ENCODE peak calls at places on chromosomes 7 and 10, in four cellular contexts. One of them, this sample, is unnamed.

GRCh38 chr7:100003711-100004661 is 11.4 kb upstream of the ZKSCAN1 start:
- DNase-seq in AG04450: no peak
- DNase-seq in fibroblast of mammary gland: no peak
- DNase-seq in astrocyte of the spinal cord: no peak
- DNase-seq in this sample: no peak

GRCh38 chr10:100346351-100346764 is 675 bp upstream of the SCD start:
- DNase-seq in AG04450: peak; percentile 27
- DNase-seq in fibroblast of mammary gland: peak; percentile 71
- DNase-seq in astrocyte of the spinal cord: peak; percentile 73
- DNase-seq in this sample: peak; percentile 71

GRCh38 chr7:82167568-82168314 is 275.8 kb downstream of the CACNA2D1 start:
- DNase-seq in AG04450: no peak
- DNase-seq in fibroblast of mammary gland: no peak
- DNase-seq in astrocyte of the spinal cord: no peak
- DNase-seq in this sample: peak; percentile 39

GRCh38 chr10:129332476-129332875 is 134.6 kb upstream of the MGMT start:
- DNase-seq in AG04450: no peak
- DNase-seq in fibroblast of mammary gland: peak; percentile 2
- DNase-seq in astrocyte of the spinal cord: no peak
- DNase-seq in this sample: no peak

GRCh38 chr10:52106895-52107294 is 207.2 kb upstream of the DKK1 start:
- DNase-seq in AG04450: no peak
- DNase-seq in fibroblast of mammary gland: peak; percentile 2
- DNase-seq in astrocyte of the spinal cord: no peak
- DNase-seq in this sample: no peak

GRCh38 chr7:35454575-35455385 is 200.9 kb upstream of the TBX20 start:
- DNase-seq in AG04450: no peak
- DNase-seq in fibroblast of mammary gland: no peak
- DNase-seq in astrocyte of the spinal cord: no peak
- DNase-seq in this sample: no peak

GRCh38 chr7:111734955-111735660 is 172.8 kb upstream of the IMMP2L start:
- DNase-seq in AG04450: no peak
- DNase-seq in fibroblast of mammary gland: no peak
- DNase-seq in astrocyte of the spinal cord: peak; percentile 17
- DNase-seq in this sample: no peak

GRCh38 chr7:37726022-37726421 is 42.5 kb downstream of the GPR141 start:
- DNase-seq in AG04450: no peak
- DNase-seq in fibroblast of mammary gland: no peak
- DNase-seq in astrocyte of the spinal cord: no peak
- DNase-seq in this sample: no peak

GRCh38 chr7:32516551-32517082 is 21.3 kb downstream of the AVL9 start:
- DNase-seq in AG04450: no peak
- DNase-seq in fibroblast of mammary gland: peak; percentile 70
- DNase-seq in astrocyte of the spinal cord: peak; percentile 62
- DNase-seq in this sample: no peak

GRCh38 chr10:71380841-71381240 is 15.9 kb upstream of the CDH23 start:
- DNase-seq in AG04450: no peak
- DNase-seq in fibroblast of mammary gland: no peak
- DNase-seq in astrocyte of the spinal cord: no peak
- DNase-seq in this sample: no peak

GRCh38 chr10:85430991-85431390 is 935.6 kb downstream of the GRID1 start:
- DNase-seq in AG04450: no peak
- DNase-seq in fibroblast of mammary gland: no peak
- DNase-seq in astrocyte of the spinal cord: peak; percentile 1
- DNase-seq in this sample: no peak

GRCh38 chr7:100894860-100895700 is 608 bp downstream of the ACHE start:
- DNase-seq in AG04450: no peak
- DNase-seq in fibroblast of mammary gland: no peak
- DNase-seq in astrocyte of the spinal cord: no peak
- DNase-seq in this sample: no peak

GRCh38 chr7:77482015-77482414 is 55.1 kb upstream of the PTPN12 start:
- DNase-seq in AG04450: no peak
- DNase-seq in fibroblast of mammary gland: no peak
- DNase-seq in astrocyte of the spinal cord: no peak
- DNase-seq in this sample: peak; percentile 28

GRCh38 chr7:15723840-15724239 is 37.4 kb upstream of the MEOX2 start:
- DNase-seq in AG04450: no peak
- DNase-seq in fibroblast of mammary gland: peak; percentile 45
- DNase-seq in astrocyte of the spinal cord: no peak
- DNase-seq in this sample: peak; percentile 39

GRCh38 chr7:7424151-7424873 is 111.4 kb downstream of the COL28A1 start:
- DNase-seq in AG04450: no peak
- DNase-seq in fibroblast of mammary gland: peak; percentile 79
- DNase-seq in astrocyte of the spinal cord: peak; percentile 75
- DNase-seq in this sample: peak; percentile 62
- TF ChIP-seq CTCF in AG04450: peak; percentile 91
- TF ChIP-seq CTCF in fibroblast of mammary gland: peak; percentile 92
- TF ChIP-seq CTCF in astrocyte of the spinal cord: peak; percentile 83
- TF ChIP-seq CTCF in this sample: peak; percentile 93

GRCh38 chr10:9608592-9608991 is 1409.1 kb upstream of the CELF2 start:
- DNase-seq in AG04450: no peak
- DNase-seq in fibroblast of mammary gland: peak; percentile 55
- DNase-seq in astrocyte of the spinal cord: peak; percentile 55
- DNase-seq in this sample: peak; percentile 17
- TF ChIP-seq CTCF in AG04450: peak; percentile 68
- TF ChIP-seq CTCF in fibroblast of mammary gland: peak; percentile 60
- TF ChIP-seq CTCF in astrocyte of the spinal cord: peak; percentile 50
- TF ChIP-seq CTCF in this sample: peak; percentile 59

DNA sequence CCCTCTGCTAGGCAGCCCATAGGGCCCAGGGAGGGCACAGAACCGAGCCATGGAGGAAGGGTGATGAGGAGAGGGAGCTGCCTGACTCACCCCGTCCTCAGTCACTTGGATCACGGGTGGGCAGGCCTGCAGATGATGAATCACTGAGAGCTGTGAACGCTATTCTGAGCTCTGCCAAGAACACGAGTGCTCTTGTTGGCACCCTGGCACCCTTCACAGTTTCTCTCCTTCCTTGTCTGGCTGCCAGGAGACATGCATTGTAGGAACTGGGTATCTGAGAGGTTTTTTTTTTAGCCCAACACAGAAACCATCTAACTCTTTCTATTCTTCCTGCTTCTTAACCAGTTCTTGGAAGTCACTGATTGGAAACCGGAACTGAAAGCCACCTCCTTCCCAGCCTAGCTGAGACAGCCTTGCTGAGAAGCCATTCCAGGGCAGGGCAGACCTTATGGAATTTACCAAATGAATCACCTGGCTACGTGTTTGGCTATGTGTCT is 82.1 kb downstream of the SLC37A3 start:
- DNase-seq in AG04450: peak; percentile 16
- DNase-seq in fibroblast of mammary gland: peak; percentile 83
- DNase-seq in astrocyte of the spinal cord: peak; percentile 59
- DNase-seq in this sample: peak; percentile 77
- TF ChIP-seq CTCF in AG04450: no peak
- TF ChIP-seq CTCF in fibroblast of mammary gland: no peak
- TF ChIP-seq CTCF in astrocyte of the spinal cord: no peak
- TF ChIP-seq CTCF in this sample: no peak

GRCh38 chr10:74827694-74828093 is 1.3 kb downstream of the KAT6B start:
- DNase-seq in AG04450: no peak
- DNase-seq in fibroblast of mammary gland: no peak
- DNase-seq in astrocyte of the spinal cord: no peak
- DNase-seq in this sample: no peak

GRCh38 chr10:74825033-74825370 is 1.4 kb upstream of the KAT6B start:
- DNase-seq in AG04450: no peak
- DNase-seq in fibroblast of mammary gland: no peak
- DNase-seq in astrocyte of the spinal cord: no peak
- DNase-seq in this sample: no peak

GRCh38 chr10:74825371-74826141 is 844 bp upstream of the KAT6B start:
- DNase-seq in AG04450: no peak
- DNase-seq in fibroblast of mammary gland: no peak
- DNase-seq in astrocyte of the spinal cord: no peak
- DNase-seq in this sample: no peak

GRCh38 chr10:74827045-74827441 is 643 bp downstream of the KAT6B start:
- DNase-seq in AG04450: no peak
- DNase-seq in fibroblast of mammary gland: no peak
- DNase-seq in astrocyte of the spinal cord: no peak
- DNase-seq in this sample: no peak

DNA sequence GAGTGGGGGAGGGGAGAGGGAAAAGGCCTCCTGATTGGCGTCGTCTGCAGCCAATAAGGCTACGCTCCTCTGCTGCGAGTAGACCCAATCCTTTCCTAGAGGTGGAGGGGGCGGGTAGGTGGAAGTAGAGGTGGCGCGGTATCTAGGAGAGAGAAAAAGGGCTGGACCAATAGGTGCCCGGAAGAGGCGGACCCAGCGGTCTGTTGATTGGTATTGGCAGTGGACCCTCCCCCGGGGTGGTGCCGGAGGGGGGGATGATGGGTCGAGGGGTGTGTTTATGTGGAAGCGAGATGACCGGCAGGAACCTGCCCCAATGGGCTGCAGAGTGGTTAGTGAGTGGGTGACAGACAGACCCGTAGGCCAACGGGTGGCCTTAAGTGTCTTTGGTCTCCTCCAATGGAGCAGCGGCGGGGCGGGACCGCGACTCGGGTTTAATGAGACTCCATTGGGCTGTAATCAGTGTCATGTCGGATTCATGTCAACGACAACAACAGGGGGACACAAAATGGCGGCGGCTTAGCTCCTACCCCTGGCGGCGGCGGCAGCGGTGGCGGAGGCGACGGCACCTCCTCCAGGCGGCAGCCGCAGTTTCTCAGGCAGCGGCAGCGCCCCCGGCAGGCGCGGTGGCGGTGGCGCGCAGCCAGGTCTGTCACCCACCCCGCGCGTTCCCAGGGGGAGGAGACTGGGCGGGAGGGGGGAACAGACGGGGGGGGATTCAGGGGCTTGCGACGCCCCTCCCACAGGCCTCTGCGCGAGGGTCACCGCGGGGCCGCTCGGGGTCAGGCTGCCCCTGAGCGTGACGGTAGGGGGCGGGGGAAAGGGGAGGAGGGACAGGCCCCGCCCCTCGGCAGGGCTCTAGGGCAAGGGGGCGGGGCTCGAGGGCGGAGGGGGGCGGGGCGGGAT is at the start of gene KAT6B:
- DNase-seq in AG04450: peak; percentile 100
- DNase-seq in fibroblast of mammary gland: peak; percentile 100
- DNase-seq in astrocyte of the spinal cord: peak; percentile 100
- DNase-seq in this sample: peak; percentile 100
- TF ChIP-seq CTCF in AG04450: peak; percentile 32
- TF ChIP-seq CTCF in fibroblast of mammary gland: no peak
- TF ChIP-seq CTCF in astrocyte of the spinal cord: peak; percentile 24
- TF ChIP-seq CTCF in this sample: peak; percentile 3

GRCh38 chr7:127347567-127348246 is 44.8 kb downstream of the ZNF800 start:
- DNase-seq in AG04450: peak; percentile 10
- DNase-seq in fibroblast of mammary gland: peak; percentile 52
- DNase-seq in astrocyte of the spinal cord: peak; percentile 59
- DNase-seq in this sample: peak; percentile 60
- TF ChIP-seq CTCF in AG04450: peak; percentile 39
- TF ChIP-seq CTCF in fibroblast of mammary gland: peak; percentile 10
- TF ChIP-seq CTCF in astrocyte of the spinal cord: peak; percentile 41
- TF ChIP-seq CTCF in this sample: peak; percentile 40

This sample was measured in AG10803.